ENCODE peak calls at places on chromosomes 13 and 19, in five cellular contexts. I is lower lobe of right lung; G is uterus; M is CD4-positive, alpha-beta memory T cell; Z is HAP-1. A is an unnamed sample. For H3K4me1 and H3K36me3, the result is how much of the 10 kb centered on the place peaks cover.

GRCh38 chr13:60090579-60090978 is 73.1 kb downstream of the DIAPH3 start:
- DNase-seq in I (no peak), G (no peak), M (no peak), Z (no peak), A (no peak)

GRCh38 chr19:13865578-13866462 is 11.1 kb upstream of the NANOS3 start:
- DNase-seq in I (no peak), G (no peak), M (no peak), Z (no peak), A (peak)

GRCh38 chr13:27354379-27354778 is 70.0 kb upstream of the GTF3A start:
- DNase-seq in I (no peak), G (no peak), M (no peak), Z (no peak), A (no peak)

GRCh38 chr13:24516919-24517318 is 4.3 kb upstream of the PARP4 start:
- DNase-seq in I (no peak), G (no peak), M (no peak), Z (no peak), A (no peak)

GRCh38 chr19:13063461-13064091 is 39.1 kb downstream of the LYL1 start:
- DNase-seq in I (no peak), G (no peak), M (no peak), Z (no peak), A (no peak)

GRCh38 chr13:35768551-35768950 is 292.1 kb upstream of the MAB21L1 start:
- DNase-seq in I (no peak), G (no peak), M (no peak), Z (no peak), A (no peak)

GRCh38 chr13:66415444-66415843 is 814.7 kb downstream of the PCDH9 start:
- DNase-seq in I (no peak), G (no peak), M (no peak), Z (no peak), A (no peak)

GRCh38 chr13:113445791-113446487 is 7.3 kb downstream of the ADPRHL1 start:
- DNase-seq in I (no peak), G (no peak), M (no peak), Z (no peak), A (no peak)

GRCh38 chr19:7482584-7483439 is 6.0 kb downstream of the PEX11G start:
- DNase-seq in I (peak), G (no peak), M (no peak), Z (no peak), A (peak)

GRCh38 chr19:6018786-6019185 is 40.8 kb upstream of the RANBP3 start:
- DNase-seq in I (peak), G (no peak), M (no peak), Z (no peak), A (no peak)

GRCh38 chr19:32519023-32519422 is 62.0 kb upstream of the PDCD5 start:
- DNase-seq in I (no peak), G (no peak), M (peak), Z (no peak), A (no peak)

GRCh38 chr13:112510987-112511715 is 76.8 kb downstream of the TUBGCP3 start:
- DNase-seq in I (no peak), G (no peak), M (no peak), Z (no peak), A (no peak)

GRCh38 chr19:31317098-31317497 is 32.1 kb downstream of the TSHZ3 start:
- DNase-seq in I (no peak), G (no peak), M (no peak), Z (no peak), A (no peak)

GRCh38 chr13:40230833-40231266 is 435.6 kb downstream of the FOXO1 start:
- DNase-seq in I (no peak), G (no peak), M (no peak), Z (no peak), A (no peak)

GRCh38 chr19:11088508-11089253 is 582 bp upstream of the LDLR start:
- DNase-seq in I (no peak), G (no peak), M (no peak), Z (no peak), A (peak)

GRCh38 chr13:102011539-102011938 is 390.3 kb downstream of the FGF14 start:
- DNase-seq in I (no peak), G (no peak), M (no peak), Z (no peak), A (no peak)

GRCh38 chr13:27825153-27825552 is 32.9 kb downstream of the GSX1 start:
- DNase-seq in I (no peak), G (no peak), M (no peak), Z (no peak), A (no peak)

GRCh38 chr13:48560657-48561337 is 27.9 kb upstream of the RCBTB2 start:
- DNase-seq in I (no peak), G (no peak), M (no peak), Z (no peak), A (no peak)

GRCh38 chr13:48493076-48493765 is 39.7 kb downstream of the RCBTB2 start:
- DNase-seq in I (no peak), G (no peak), M (no peak), Z (no peak), A (no peak)

GRCh38 chr13:39603424-39603947 is 493 bp upstream of the LHFPL6 start:
- DNase-seq in I (no peak), G (peak), M (no peak), Z (peak), A (peak)

GRCh38 chr13:44267966-44268365 is 105.7 kb upstream of the SERP2 start:
- DNase-seq in I (no peak), G (no peak), M (no peak), Z (no peak), A (no peak)

GRCh38 chr19:45169602-45170001 is 8.4 kb downstream of the TRAPPC6A start:
- DNase-seq in I (no peak), G (no peak), M (no peak), Z (no peak), A (no peak)

GRCh38 chr19:52716578-52716977 is 18.3 kb downstream of the ZNF611 start:
- DNase-seq in I (no peak), G (no peak), M (no peak), Z (peak), A (no peak)

GRCh38 chr19:45640849-45641273 is 1.7 kb upstream of the EML2 start:
- DNase-seq in I (peak), G (no peak), M (no peak), Z (no peak), A (no peak)

GRCh38 chr19:52724701-52725514 is 9.9 kb downstream of the ZNF611 start:
- DNase-seq in I (no peak), G (no peak), M (no peak), Z (no peak), A (no peak)

GRCh38 chr19:5682293-5682592 is 1.4 kb downstream of the HSD11B1L start:
- DNase-seq in I (no peak), G (no peak), M (no peak), Z (no peak), A (no peak)

GRCh38 chr19:12666305-12667048 is at the start of the genes MAN2B1 and WDR83:
- DNase-seq in I (peak), G (peak), M (peak), Z (peak), A (peak)

GRCh38 chr19:37778613-37779138 is 710 bp downstream of the ZNF573 start:
- DNase-seq in I (no peak), G (no peak), M (no peak), Z (no peak), A (no peak)

GRCh38 chr19:35140898-35141626 is 2.0 kb upstream of the FXYD7 start:
- DNase-seq in I (peak), G (peak), M (peak), Z (peak), A (peak)
- H3K4me1 ChIP-seq in I (under half), G (under half), M (under half), Z (under half), A (under half)

DNA sequence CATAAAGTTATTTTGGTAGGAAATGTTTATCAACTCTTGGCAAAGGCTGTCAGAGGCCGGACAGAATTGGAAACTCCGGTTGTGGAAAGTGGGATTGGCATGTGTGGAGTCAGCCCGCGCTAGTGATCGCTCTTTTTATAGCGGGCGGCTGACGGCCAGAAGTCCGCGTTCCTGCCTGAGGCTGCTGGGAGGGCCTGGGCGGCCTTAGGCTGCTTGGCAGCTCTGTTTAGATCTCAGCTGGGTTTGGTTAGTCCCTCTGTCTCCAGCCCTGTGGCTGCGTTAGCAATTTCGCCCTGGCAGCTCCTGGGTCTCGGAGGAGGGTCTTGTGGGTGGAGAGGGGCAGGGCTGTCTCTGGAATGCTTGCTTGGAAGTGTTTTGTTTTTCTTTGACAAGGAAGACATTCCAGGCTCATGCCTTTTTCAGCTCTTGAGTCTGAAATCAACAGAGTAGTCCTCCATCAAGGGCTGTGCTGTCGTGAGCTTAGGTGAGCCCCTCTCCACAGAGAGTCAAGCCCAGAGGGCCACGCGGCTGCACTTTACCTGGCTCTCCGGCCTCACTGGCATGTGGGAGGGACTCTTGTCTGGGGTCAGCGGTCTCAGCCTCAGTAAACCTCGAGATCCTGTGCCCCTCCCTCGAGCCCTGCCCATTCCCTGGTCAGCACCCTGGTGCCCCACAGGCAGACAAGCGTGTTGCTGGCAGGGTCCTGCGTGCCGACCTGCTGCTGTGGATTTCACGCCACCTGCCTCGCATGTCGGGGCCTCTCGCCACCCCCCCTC is 22.5 kb downstream of the DOT1L start:
- DNase-seq in I (peak), G (peak), M (no peak), Z (no peak), A (peak)
- H3K36me3 ChIP-seq in I (half or more), G (under half), M (under half), Z (half or more), A (under half)

GRCh38 chr13:45402641-45403040 is 15.5 kb downstream of the SLC25A30 start:
- DNase-seq in I (no peak), G (no peak), M (no peak), Z (no peak), A (no peak)
- H3K4me1 ChIP-seq in I (under half), G (under half), M (under half), Z (under half), A (under half)

GRCh38 chr13:49922301-49922700 is 13.8 kb downstream of the SPRYD7 start:
- DNase-seq in I (no peak), G (no peak), M (no peak), Z (no peak), A (no peak)
- H3K36me3 ChIP-seq in I (half or more), G (under half), M (under half), Z (under half), A (under half)

A was measured in mucosa of descending colon.